ENCODE peak calls at places on chromosomes 13 and 19, in seven cellular contexts. One of them, this sample, is unnamed.

GRCh38 chr13:74825170-74825948 is 656.6 kb downstream of the TBC1D4 start:
- DNase-seq in PC-9: no peak
- DNase-seq in cardiac muscle cell: no peak
- DNase-seq in HepG2: no peak
- DNase-seq in cerebellum: no peak
- DNase-seq in heart left ventricle: no peak
- DNase-seq in CD8-positive, alpha-beta memory T cell: no peak
- DNase-seq in this sample: no peak

GRCh38 chr13:53015044-53015443 is 13.6 kb upstream of the OLFM4 start:
- DNase-seq in PC-9: no peak
- DNase-seq in cardiac muscle cell: no peak
- DNase-seq in HepG2: no peak
- DNase-seq in cerebellum: no peak
- DNase-seq in heart left ventricle: no peak
- DNase-seq in CD8-positive, alpha-beta memory T cell: no peak
- DNase-seq in this sample: no peak

GRCh38 chr19:1860133-1860775 is 3.1 kb downstream of the KLF16 start:
- DNase-seq in PC-9: no peak
- DNase-seq in cardiac muscle cell: peak; percentile 67
- DNase-seq in HepG2: peak; percentile 92
- DNase-seq in cerebellum: peak; percentile 69
- DNase-seq in heart left ventricle: peak; percentile 68
- DNase-seq in CD8-positive, alpha-beta memory T cell: peak; percentile 39
- DNase-seq in this sample: no peak

GRCh38 chr13:101452519-101453485 is at the start of gene ITGBL1:
- DNase-seq in PC-9: peak; percentile 56
- DNase-seq in cardiac muscle cell: no peak
- DNase-seq in HepG2: no peak
- DNase-seq in cerebellum: peak; percentile 58
- DNase-seq in heart left ventricle: peak; percentile 38
- DNase-seq in CD8-positive, alpha-beta memory T cell: no peak
- DNase-seq in this sample: no peak

GRCh38 chr19:38251564-38252051 is 4.6 kb downstream of the PPP1R14A start:
- DNase-seq in PC-9: no peak
- DNase-seq in cardiac muscle cell: no peak
- DNase-seq in HepG2: no peak
- DNase-seq in cerebellum: no peak
- DNase-seq in heart left ventricle: peak; percentile 79
- DNase-seq in CD8-positive, alpha-beta memory T cell: no peak
- DNase-seq in this sample: no peak

GRCh38 chr13:112842343-112842856 is 126.6 kb upstream of the MCF2L start:
- DNase-seq in PC-9: no peak
- DNase-seq in cardiac muscle cell: no peak
- DNase-seq in HepG2: no peak
- DNase-seq in cerebellum: no peak
- DNase-seq in heart left ventricle: peak; percentile 59
- DNase-seq in CD8-positive, alpha-beta memory T cell: no peak
- DNase-seq in this sample: no peak

GRCh38 chr13:93861818-93862217 is 617.7 kb downstream of the DCT start:
- DNase-seq in PC-9: no peak
- DNase-seq in cardiac muscle cell: peak; percentile 8
- DNase-seq in HepG2: no peak
- DNase-seq in cerebellum: no peak
- DNase-seq in heart left ventricle: no peak
- DNase-seq in CD8-positive, alpha-beta memory T cell: no peak
- DNase-seq in this sample: no peak

GRCh38 chr19:55166530-55167268 is at the start of gene DNAAF3:
- DNase-seq in PC-9: peak; percentile 96
- DNase-seq in cardiac muscle cell: peak; percentile 98
- DNase-seq in HepG2: peak; percentile 97
- DNase-seq in cerebellum: peak; percentile 76
- DNase-seq in heart left ventricle: peak; percentile 97
- DNase-seq in CD8-positive, alpha-beta memory T cell: peak; percentile 21
- DNase-seq in this sample: peak; percentile 99

GRCh38 chr19:4012092-4012974 is 4.8 kb downstream of the PIAS4 start:
- DNase-seq in PC-9: no peak
- DNase-seq in cardiac muscle cell: no peak
- DNase-seq in HepG2: no peak
- DNase-seq in cerebellum: no peak
- DNase-seq in heart left ventricle: no peak
- DNase-seq in CD8-positive, alpha-beta memory T cell: no peak
- DNase-seq in this sample: no peak

GRCh38 chr19:2097330-2098327 is 914 bp downstream of the IZUMO4 start:
- DNase-seq in PC-9: no peak
- DNase-seq in cardiac muscle cell: no peak
- DNase-seq in HepG2: no peak
- DNase-seq in cerebellum: no peak
- DNase-seq in heart left ventricle: peak; percentile 45
- DNase-seq in CD8-positive, alpha-beta memory T cell: peak; percentile 61
- DNase-seq in this sample: no peak

GRCh38 chr13:44141213-44141724 is 232.4 kb upstream of the SERP2 start:
- DNase-seq in PC-9: no peak
- DNase-seq in cardiac muscle cell: peak; percentile 13
- DNase-seq in HepG2: no peak
- DNase-seq in cerebellum: peak; percentile 23
- DNase-seq in heart left ventricle: no peak
- DNase-seq in CD8-positive, alpha-beta memory T cell: peak; percentile 2
- DNase-seq in this sample: no peak